ENCODE peak calls at places on chromosome X, in nine cellular contexts. One of them, this sample, is unnamed.

GRCh38 chrX:110258552-110258951 is 59.3 kb downstream of the AMMECR1 start:
- DNase-seq in lower leg skin: no peak
- DNase-seq in tibial nerve: no peak
- DNase-seq in left lung: no peak
- DNase-seq in fibroblast of pulmonary artery: peak
- DNase-seq in right atrium auricular region: no peak
- DNase-seq in endothelial cell of umbilical vein: no peak
- DNase-seq in body of pancreas: no peak
- DNase-seq in GM12865: no peak
- DNase-seq in this sample: no peak

GRCh38 chrX:135585153-135585552 is 64.7 kb downstream of the INTS6L start:
- DNase-seq in left lung: no peak
- DNase-seq in tibial nerve: no peak
- DNase-seq in right atrium auricular region: no peak
- DNase-seq in lower leg skin: no peak
- DNase-seq in fibroblast of pulmonary artery: no peak
- DNase-seq in GM12865: no peak
- DNase-seq in body of pancreas: no peak
- DNase-seq in endothelial cell of umbilical vein: no peak
- DNase-seq in this sample: no peak

GRCh38 chrX:19893722-19894121 is 6.3 kb upstream of the SH3KBP1 start:
- DNase-seq in left lung: no peak
- DNase-seq in endothelial cell of umbilical vein: no peak
- DNase-seq in tibial nerve: no peak
- DNase-seq in GM12865: no peak
- DNase-seq in fibroblast of pulmonary artery: peak
- DNase-seq in right atrium auricular region: no peak
- DNase-seq in body of pancreas: no peak
- DNase-seq in lower leg skin: no peak
- DNase-seq in this sample: no peak

GRCh38 chrX:70452143-70452733 is 7.6 kb downstream of the DLG3 start:
- DNase-seq in right atrium auricular region: no peak
- DNase-seq in endothelial cell of umbilical vein: peak
- DNase-seq in left lung: peak
- DNase-seq in GM12865: peak
- DNase-seq in tibial nerve: peak
- DNase-seq in fibroblast of pulmonary artery: peak
- DNase-seq in lower leg skin: no peak
- DNase-seq in body of pancreas: peak
- DNase-seq in this sample: no peak

GRCh38 chrX:69082055-69082752 is 83.0 kb downstream of the PJA1 start:
- DNase-seq in right atrium auricular region: no peak
- DNase-seq in body of pancreas: no peak
- DNase-seq in tibial nerve: no peak
- DNase-seq in fibroblast of pulmonary artery: no peak
- DNase-seq in lower leg skin: no peak
- DNase-seq in GM12865: no peak
- DNase-seq in left lung: no peak
- DNase-seq in endothelial cell of umbilical vein: no peak
- DNase-seq in this sample: no peak

GRCh38 chrX:138711399-138712347 is at the start of gene FGF13:
- DNase-seq in right atrium auricular region: no peak
- DNase-seq in GM12865: peak
- DNase-seq in tibial nerve: no peak
- DNase-seq in fibroblast of pulmonary artery: no peak
- DNase-seq in left lung: peak
- DNase-seq in body of pancreas: peak
- DNase-seq in lower leg skin: no peak
- DNase-seq in endothelial cell of umbilical vein: no peak
- DNase-seq in this sample: no peak

GRCh38 chrX:87045352-87045751 is 472.2 kb upstream of the KLHL4 start:
- DNase-seq in tibial nerve: no peak
- DNase-seq in left lung: no peak
- DNase-seq in GM12865: no peak
- DNase-seq in endothelial cell of umbilical vein: no peak
- DNase-seq in fibroblast of pulmonary artery: no peak
- DNase-seq in body of pancreas: no peak
- DNase-seq in lower leg skin: no peak
- DNase-seq in right atrium auricular region: no peak
- DNase-seq in this sample: no peak

GRCh38 chrX:130080791-130081367 is 29.4 kb downstream of the ELF4 start:
- DNase-seq in fibroblast of pulmonary artery: no peak
- DNase-seq in GM12865: no peak
- DNase-seq in endothelial cell of umbilical vein: no peak
- DNase-seq in left lung: no peak
- DNase-seq in body of pancreas: no peak
- DNase-seq in lower leg skin: no peak
- DNase-seq in tibial nerve: no peak
- DNase-seq in right atrium auricular region: no peak
- DNase-seq in this sample: no peak

GRCh38 chrX:1657367-1658082 is 42.7 kb downstream of the ASMT start:
- DNase-seq in tibial nerve: no peak
- DNase-seq in body of pancreas: no peak
- DNase-seq in fibroblast of pulmonary artery: peak
- DNase-seq in GM12865: peak
- DNase-seq in lower leg skin: no peak
- DNase-seq in right atrium auricular region: no peak
- DNase-seq in left lung: no peak
- DNase-seq in endothelial cell of umbilical vein: peak
- DNase-seq in this sample: no peak

GRCh38 chrX:153873282-153874090 is 12.5 kb downstream of the L1CAM start:
- DNase-seq in endothelial cell of umbilical vein: no peak
- DNase-seq in right atrium auricular region: no peak
- DNase-seq in GM12865: no peak
- DNase-seq in body of pancreas: no peak
- DNase-seq in left lung: no peak
- DNase-seq in tibial nerve: no peak
- DNase-seq in fibroblast of pulmonary artery: no peak
- DNase-seq in lower leg skin: no peak
- DNase-seq in this sample: no peak

GRCh38 chrX:145821291-145821897 is 3.8 kb downstream of the SLITRK2 start:
- DNase-seq in right atrium auricular region: no peak
- DNase-seq in endothelial cell of umbilical vein: no peak
- DNase-seq in fibroblast of pulmonary artery: no peak
- DNase-seq in tibial nerve: no peak
- DNase-seq in lower leg skin: no peak
- DNase-seq in left lung: no peak
- DNase-seq in body of pancreas: no peak
- DNase-seq in GM12865: no peak
- DNase-seq in this sample: no peak

DNA sequence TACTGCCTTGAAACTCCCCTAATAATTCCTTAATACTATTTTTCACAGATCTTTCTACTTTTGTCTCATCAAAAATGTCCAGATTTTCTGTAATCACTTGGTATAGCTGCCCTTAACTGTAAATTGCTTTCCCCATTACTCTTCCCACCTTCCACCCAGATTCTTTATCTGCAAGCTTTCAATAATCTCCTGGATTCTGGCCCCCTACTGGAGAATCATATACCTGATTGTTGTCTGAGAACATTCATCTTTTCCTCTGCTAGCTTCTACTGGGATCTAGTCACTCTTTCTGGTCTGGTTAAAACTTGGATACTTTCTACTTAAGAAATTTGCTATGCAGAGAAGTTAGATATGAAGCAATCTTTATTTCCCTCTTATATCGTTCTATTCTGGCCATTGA is 552.6 kb downstream of the PCDH19 start:
- DNase-seq in body of pancreas: no peak
- DNase-seq in fibroblast of pulmonary artery: no peak
- DNase-seq in endothelial cell of umbilical vein: no peak
- DNase-seq in GM12865: no peak
- DNase-seq in tibial nerve: no peak
- DNase-seq in left lung: no peak
- DNase-seq in lower leg skin: no peak
- DNase-seq in right atrium auricular region: no peak
- DNase-seq in this sample: no peak
- TF ChIP-seq CTCF in body of pancreas: no peak
- TF ChIP-seq CTCF in fibroblast of pulmonary artery: no peak
- TF ChIP-seq CTCF in endothelial cell of umbilical vein: no peak
- TF ChIP-seq CTCF in GM12865: no peak
- TF ChIP-seq CTCF in tibial nerve: no peak
- TF ChIP-seq CTCF in left lung: no peak
- TF ChIP-seq CTCF in lower leg skin: no peak
- TF ChIP-seq CTCF in right atrium auricular region: no peak
- TF ChIP-seq CTCF in this sample: no peak

GRCh38 chrX:54042609-54043010 is 1.7 kb downstream of the PHF8 start:
- DNase-seq in fibroblast of pulmonary artery: peak
- DNase-seq in lower leg skin: peak
- DNase-seq in GM12865: peak
- DNase-seq in endothelial cell of umbilical vein: peak
- DNase-seq in body of pancreas: peak
- DNase-seq in tibial nerve: peak
- DNase-seq in left lung: peak
- DNase-seq in right atrium auricular region: peak
- DNase-seq in this sample: no peak
- TF ChIP-seq CTCF in fibroblast of pulmonary artery: peak
- TF ChIP-seq CTCF in lower leg skin: no peak
- TF ChIP-seq CTCF in GM12865: no peak
- TF ChIP-seq CTCF in endothelial cell of umbilical vein: no peak
- TF ChIP-seq CTCF in body of pancreas: no peak
- TF ChIP-seq CTCF in tibial nerve: no peak
- TF ChIP-seq CTCF in left lung: peak
- TF ChIP-seq CTCF in right atrium auricular region: no peak
- TF ChIP-seq CTCF in this sample: no peak

DNA sequence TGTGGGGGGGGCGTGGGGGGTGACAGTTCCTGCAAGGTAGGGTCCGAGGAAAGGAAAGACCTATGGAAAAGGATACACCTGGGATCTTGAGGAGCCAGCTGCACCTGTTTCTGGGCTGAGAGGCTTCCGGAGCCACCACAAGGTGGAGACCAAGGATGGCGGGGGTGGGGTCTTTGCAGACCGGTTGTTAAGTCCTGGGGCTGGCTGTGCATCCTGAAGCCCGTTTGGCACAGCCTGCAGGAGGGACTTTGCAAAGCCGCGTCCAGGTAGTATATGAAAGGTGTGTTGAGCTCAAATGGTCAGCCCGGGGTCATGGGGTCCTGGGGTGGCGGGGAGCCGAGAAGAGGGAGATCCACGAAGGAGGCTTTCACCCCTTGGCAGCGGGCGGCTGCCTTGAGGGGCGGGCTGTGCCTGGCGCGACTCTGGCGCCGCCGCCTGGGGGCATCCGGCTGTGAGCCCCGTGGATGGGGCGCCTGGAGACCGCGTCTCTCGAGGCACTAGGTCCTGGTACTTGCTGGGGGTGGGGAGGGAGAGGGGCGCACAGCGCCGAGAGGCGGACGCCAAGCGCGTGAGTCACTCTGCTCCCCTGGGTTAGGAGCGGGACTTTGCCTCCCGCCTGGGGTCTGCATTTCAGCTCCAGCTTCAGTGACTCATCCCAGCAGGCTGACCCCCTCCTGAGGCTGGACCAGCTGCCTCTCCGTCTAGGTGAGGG is 58.2 kb upstream of the DYNLT3 start:
- DNase-seq in body of pancreas: peak
- DNase-seq in endothelial cell of umbilical vein: peak
- DNase-seq in tibial nerve: no peak
- DNase-seq in fibroblast of pulmonary artery: peak
- DNase-seq in right atrium auricular region: no peak
- DNase-seq in left lung: peak
- DNase-seq in GM12865: no peak
- DNase-seq in lower leg skin: no peak
- DNase-seq in this sample: no peak
- TF ChIP-seq CTCF in body of pancreas: no peak
- TF ChIP-seq CTCF in endothelial cell of umbilical vein: no peak
- TF ChIP-seq CTCF in tibial nerve: no peak
- TF ChIP-seq CTCF in fibroblast of pulmonary artery: no peak
- TF ChIP-seq CTCF in right atrium auricular region: no peak
- TF ChIP-seq CTCF in left lung: no peak
- TF ChIP-seq CTCF in GM12865: no peak
- TF ChIP-seq CTCF in lower leg skin: no peak
- TF ChIP-seq CTCF in this sample: no peak

GRCh38 chrX:48852857-48853256 is 17.4 kb upstream of the PCSK1N start:
- DNase-seq in GM12865: no peak
- DNase-seq in right atrium auricular region: no peak
- DNase-seq in fibroblast of pulmonary artery: no peak
- DNase-seq in body of pancreas: no peak
- DNase-seq in left lung: no peak
- DNase-seq in lower leg skin: no peak
- DNase-seq in endothelial cell of umbilical vein: no peak
- DNase-seq in tibial nerve: no peak
- DNase-seq in this sample: no peak

GRCh38 chrX:48854898-48855297 is 19.5 kb upstream of the PCSK1N start:
- DNase-seq in endothelial cell of umbilical vein: no peak
- DNase-seq in right atrium auricular region: no peak
- DNase-seq in left lung: no peak
- DNase-seq in fibroblast of pulmonary artery: peak
- DNase-seq in body of pancreas: no peak
- DNase-seq in tibial nerve: no peak
- DNase-seq in lower leg skin: no peak
- DNase-seq in GM12865: no peak
- DNase-seq in this sample: no peak
- TF ChIP-seq CTCF in endothelial cell of umbilical vein: no peak
- TF ChIP-seq CTCF in right atrium auricular region: no peak
- TF ChIP-seq CTCF in left lung: no peak
- TF ChIP-seq CTCF in fibroblast of pulmonary artery: peak
- TF ChIP-seq CTCF in body of pancreas: no peak
- TF ChIP-seq CTCF in tibial nerve: no peak
- TF ChIP-seq CTCF in lower leg skin: no peak
- TF ChIP-seq CTCF in GM12865: no peak
- TF ChIP-seq CTCF in this sample: no peak

GRCh38 chrX:22698151-22698550 is 301.6 kb upstream of the DDX53 start:
- DNase-seq in endothelial cell of umbilical vein: peak
- DNase-seq in GM12865: no peak
- DNase-seq in left lung: no peak
- DNase-seq in tibial nerve: no peak
- DNase-seq in body of pancreas: no peak
- DNase-seq in right atrium auricular region: no peak
- DNase-seq in lower leg skin: no peak
- DNase-seq in fibroblast of pulmonary artery: no peak
- DNase-seq in this sample: no peak
- TF ChIP-seq CTCF in endothelial cell of umbilical vein: no peak
- TF ChIP-seq CTCF in GM12865: no peak
- TF ChIP-seq CTCF in left lung: no peak
- TF ChIP-seq CTCF in tibial nerve: no peak
- TF ChIP-seq CTCF in body of pancreas: no peak
- TF ChIP-seq CTCF in right atrium auricular region: no peak
- TF ChIP-seq CTCF in lower leg skin: no peak
- TF ChIP-seq CTCF in fibroblast of pulmonary artery: no peak
- TF ChIP-seq CTCF in this sample: no peak

GRCh38 chrX:111442791-111443190 is 30.8 kb upstream of the DCX start:
- DNase-seq in body of pancreas: no peak
- DNase-seq in endothelial cell of umbilical vein: no peak
- DNase-seq in left lung: no peak
- DNase-seq in lower leg skin: no peak
- DNase-seq in fibroblast of pulmonary artery: no peak
- DNase-seq in GM12865: no peak
- DNase-seq in tibial nerve: no peak
- DNase-seq in right atrium auricular region: no peak
- DNase-seq in this sample: no peak

GRCh38 chrX:111444881-111445280 is 32.9 kb upstream of the DCX start:
- DNase-seq in right atrium auricular region: no peak
- DNase-seq in lower leg skin: no peak
- DNase-seq in body of pancreas: no peak
- DNase-seq in endothelial cell of umbilical vein: no peak
- DNase-seq in left lung: no peak
- DNase-seq in fibroblast of pulmonary artery: no peak
- DNase-seq in GM12865: no peak
- DNase-seq in tibial nerve: no peak
- DNase-seq in this sample: no peak

GRCh38 chrX:111445485-111445884 is 33.5 kb upstream of the DCX start:
- DNase-seq in body of pancreas: no peak
- DNase-seq in lower leg skin: no peak
- DNase-seq in GM12865: peak
- DNase-seq in endothelial cell of umbilical vein: peak
- DNase-seq in tibial nerve: peak
- DNase-seq in fibroblast of pulmonary artery: peak
- DNase-seq in right atrium auricular region: no peak
- DNase-seq in left lung: no peak
- DNase-seq in this sample: no peak

GRCh38 chrX:111447298-111447697 is 35.3 kb upstream of the DCX start:
- DNase-seq in body of pancreas: peak
- DNase-seq in tibial nerve: no peak
- DNase-seq in fibroblast of pulmonary artery: peak
- DNase-seq in endothelial cell of umbilical vein: no peak
- DNase-seq in left lung: no peak
- DNase-seq in right atrium auricular region: no peak
- DNase-seq in lower leg skin: no peak
- DNase-seq in GM12865: peak
- DNase-seq in this sample: no peak
- TF ChIP-seq CTCF in body of pancreas: no peak
- TF ChIP-seq CTCF in tibial nerve: no peak
- TF ChIP-seq CTCF in fibroblast of pulmonary artery: no peak
- TF ChIP-seq CTCF in endothelial cell of umbilical vein: no peak
- TF ChIP-seq CTCF in left lung: peak
- TF ChIP-seq CTCF in right atrium auricular region: no peak
- TF ChIP-seq CTCF in lower leg skin: no peak
- TF ChIP-seq CTCF in GM12865: peak
- TF ChIP-seq CTCF in this sample: no peak

This sample was measured in omental fat pad.